ENCODE peak calls at places on chromosome 13, in eight cellular contexts. Q is NCI-H446 treated with DMSO at 0.1 percent for 48 hours; E is stimulated activated CD4-positive, alpha-beta T cell treated with anti-CD3 and anti-CD28 coated beads, Interleukin-4, amount 100 ng/mL, for 24 hours; G is CD8-positive, alpha-beta T cell; P is amygdala; Y is T-helper 2 cell; J is RWPE1; R is right cardiac atrium. T is an unnamed sample.
A peak's percentile ranks its signal among the peaks of the same experiment; 100 is the strongest.

GRCh38 chr13:51625555-51626345 is 41.5 kb downstream of the WDFY2 start:
- DNase-seq in Q (peak; percentile 69), E (no peak), G (no peak), P (no peak), Y (no peak), J (peak; percentile 42), R (peak; percentile 74), T (no peak)

GRCh38 chr13:36530050-36530789 is 97.9 kb downstream of the CCNA1 start:
- DNase-seq in Q (no peak), E (no peak), G (no peak), P (no peak), Y (no peak), J (peak; percentile 32), R (no peak), T (no peak)

GRCh38 chr13:102799544-102800144 is 725 bp downstream of the BIVM start:
- DNase-seq in Q (no peak), E (peak; percentile 4), G (peak; percentile 13), P (peak; percentile 35), Y (peak; percentile 21), J (peak; percentile 13), R (peak; percentile 80), T (peak; percentile 63)

GRCh38 chr13:110303644-110304043 is 3.3 kb downstream of the COL4A1 start:
- DNase-seq in Q (no peak), E (no peak), G (no peak), P (no peak), Y (no peak), J (no peak), R (no peak), T (no peak)

GRCh38 chr13:89380101-89380500 is 1708.9 kb downstream of the SLITRK5 start:
- DNase-seq in Q (no peak), E (no peak), G (no peak), P (no peak), Y (peak; percentile 2), J (peak; percentile 4), R (no peak), T (no peak)

GRCh38 chr13:21934309-21934708 is 263.4 kb downstream of the FGF9 start:
- DNase-seq in Q (no peak), E (no peak), G (no peak), P (no peak), Y (no peak), J (no peak), R (no peak), T (no peak)

GRCh38 chr13:37460211-37460610 is 138.4 kb downstream of the POSTN start:
- DNase-seq in Q (no peak), E (no peak), G (no peak), P (no peak), Y (no peak), J (no peak), R (no peak), T (no peak)

GRCh38 chr13:33174491-33174890 is 111.1 kb downstream of the STARD13 start:
- DNase-seq in Q (peak; percentile 9), E (no peak), G (no peak), P (no peak), Y (no peak), J (no peak), R (no peak), T (no peak)

GRCh38 chr13:73767747-73768315 is 366.4 kb downstream of the KLF12 start:
- DNase-seq in Q (no peak), E (peak; percentile 32), G (peak; percentile 50), P (no peak), Y (peak; percentile 34), J (peak; percentile 10), R (no peak), T (no peak)

GRCh38 chr13:104389722-104390121 is 1323.5 kb upstream of the SLC10A2 start:
- DNase-seq in Q (no peak), E (no peak), G (no peak), P (no peak), Y (no peak), J (no peak), R (no peak), T (no peak)

GRCh38 chr13:51002736-51003135 is 93.1 kb downstream of the RNASEH2B start:
- DNase-seq in Q (no peak), E (no peak), G (no peak), P (no peak), Y (no peak), J (no peak), R (no peak), T (no peak)

GRCh38 chr13:49779721-49780120 is 12.8 kb downstream of the KPNA3 start:
- DNase-seq in Q (no peak), E (no peak), G (no peak), P (no peak), Y (no peak), J (no peak), R (no peak), T (no peak)

GRCh38 chr13:63190219-63190618 is 1774.6 kb upstream of the PCDH20 start:
- DNase-seq in Q (no peak), E (no peak), G (no peak), P (no peak), Y (no peak), J (no peak), R (no peak), T (no peak)

GRCh38 chr13:42968906-42969305 is 23.1 kb downstream of the EPSTI1 start:
- DNase-seq in Q (no peak), E (no peak), G (no peak), P (no peak), Y (no peak), J (no peak), R (peak; percentile 41), T (no peak)

GRCh38 chr13:97337985-97338384 is 96.0 kb upstream of the RAP2A start:
- DNase-seq in Q (no peak), E (no peak), G (no peak), P (no peak), Y (no peak), J (no peak), R (no peak), T (no peak)

GRCh38 chr13:37595162-37595561 is 3.4 kb downstream of the POSTN start:
- DNase-seq in Q (no peak), E (no peak), G (no peak), P (no peak), Y (no peak), J (no peak), R (no peak), T (no peak)

GRCh38 chr13:76854894-76855293 is 31.3 kb downstream of the KCTD12 start:
- DNase-seq in Q (no peak), E (no peak), G (no peak), P (no peak), Y (no peak), J (peak; percentile 33), R (no peak), T (no peak)

GRCh38 chr13:112532837-112533745 is 54.9 kb downstream of the TUBGCP3 start:
- DNase-seq in Q (no peak), E (no peak), G (no peak), P (no peak), Y (peak; percentile 82), J (no peak), R (no peak), T (no peak)

GRCh38 chr13:113110048-113110851 is 4.7 kb downstream of the F7 start:
- DNase-seq in Q (no peak), E (peak; percentile 20), G (no peak), P (no peak), Y (no peak), J (no peak), R (peak; percentile 68), T (peak; percentile 37)

GRCh38 chr13:38954844-38955243 is 35.8 kb downstream of the STOML3 start:
- DNase-seq in Q (no peak), E (no peak), G (no peak), P (no peak), Y (no peak), J (no peak), R (no peak), T (no peak)

GRCh38 chr13:59111711-59112110 is 1052.0 kb downstream of the DIAPH3 start:
- DNase-seq in Q (no peak), E (no peak), G (no peak), P (no peak), Y (no peak), J (no peak), R (no peak), T (no peak)

GRCh38 chr13:113729329-113730019 is 29.6 kb upstream of the TMEM255B start:
- DNase-seq in Q (no peak), E (no peak), G (no peak), P (no peak), Y (no peak), J (no peak), R (no peak), T (peak; percentile 59)

GRCh38 chr13:109715902-109716301 is 70.5 kb downstream of the IRS2 start:
- DNase-seq in Q (no peak), E (no peak), G (no peak), P (no peak), Y (no peak), J (no peak), R (no peak), T (no peak)

GRCh38 chr13:40558656-40559055 is 107.8 kb downstream of the FOXO1 start:
- DNase-seq in Q (no peak), E (no peak), G (no peak), P (no peak), Y (no peak), J (no peak), R (no peak), T (no peak)

GRCh38 chr13:51230473-51231105 is 8.4 kb downstream of the FAM124A start:
- DNase-seq in Q (no peak), E (no peak), G (no peak), P (peak; percentile 17), Y (no peak), J (no peak), R (peak; percentile 86), T (peak; percentile 64)

GRCh38 chr13:107374038-107374437 is 806.1 kb upstream of the ARGLU1 start:
- DNase-seq in Q (no peak), E (no peak), G (no peak), P (no peak), Y (no peak), J (no peak), R (no peak), T (no peak)

GRCh38 chr13:79775830-79776229 is 294.9 kb downstream of the NDFIP2 start:
- DNase-seq in Q (no peak), E (no peak), G (no peak), P (no peak), Y (no peak), J (peak; percentile 30), R (no peak), T (no peak)

GRCh38 chr13:32150239-32150638 is 118.7 kb downstream of the FRY start:
- DNase-seq in Q (no peak), E (no peak), G (no peak), P (no peak), Y (no peak), J (no peak), R (no peak), T (no peak)

GRCh38 chr13:114339779-114340534 is 25.7 kb downstream of the CHAMP1 start:
- DNase-seq in Q (no peak), E (peak; percentile 49), G (peak; percentile 46), P (no peak), Y (peak; percentile 78), J (peak; percentile 34), R (no peak), T (peak; percentile 42)

GRCh38 chr13:33262069-33262487 is 23.5 kb downstream of the STARD13 start:
- DNase-seq in Q (no peak), E (no peak), G (no peak), P (no peak), Y (no peak), J (peak; percentile 85), R (no peak), T (peak; percentile 35)

GRCh38 chr13:77113496-77113895 is 86.5 kb upstream of the FBXL3 start:
- DNase-seq in Q (no peak), E (no peak), G (no peak), P (no peak), Y (no peak), J (no peak), R (no peak), T (no peak)

GRCh38 chr13:113291997-113292862 is 4.8 kb upstream of the LAMP1 start:
- DNase-seq in Q (no peak), E (peak; percentile 20), G (peak; percentile 13), P (no peak), Y (no peak), J (no peak), R (peak; percentile 71), T (peak; percentile 44)

GRCh38 chr13:30963794-30964193 is 31.3 kb downstream of the TEX26 start:
- DNase-seq in Q (no peak), E (no peak), G (no peak), P (no peak), Y (no peak), J (peak; percentile 34), R (no peak), T (no peak)

GRCh38 chr13:21137696-21138095 is 38.7 kb downstream of the SKA3 start:
- DNase-seq in Q (no peak), E (no peak), G (no peak), P (no peak), Y (no peak), J (no peak), R (no peak), T (no peak)